ENCODE peak calls at places on chromosomes 7 and 10, in nine cellular contexts. E, T, N, G, L, V, B, R and Q are unnamed samples. For H3K4me1, the result is how much of the 10 kb centered on the place peaks cover.

GRCh38 chr10:9299966-9300365 is 1245.5 kb downstream of the GATA3 start:
- DNase-seq in E (no peak), T (no peak), N (no peak), G (no peak), L (no peak), V (no peak), B (no peak), R (no peak), Q (no peak)

GRCh38 chr7:80699656-80700318 is 61.3 kb downstream of the CD36 start:
- DNase-seq in E (peak), T (no peak), N (no peak), G (no peak), L (no peak), V (no peak), B (no peak), R (no peak), Q (no peak)

GRCh38 chr7:94212160-94212559 is 182.5 kb upstream of the COL1A2 start:
- DNase-seq in E (no peak), T (no peak), N (no peak), G (no peak), L (no peak), V (no peak), B (no peak), R (no peak), Q (no peak)

GRCh38 chr10:29304259-29305030 is 15.6 kb downstream of the LYZL1 start:
- DNase-seq in E (peak), T (peak), N (peak), G (no peak), L (peak), V (peak), B (peak), R (no peak), Q (peak)

GRCh38 chr10:99555371-99556224 is 22.9 kb downstream of the NKX2-3 start:
- DNase-seq in E (no peak), T (no peak), N (no peak), G (no peak), L (no peak), V (no peak), B (no peak), R (no peak), Q (no peak)

GRCh38 chr10:88361995-88362540 is 221.1 kb downstream of the RNLS start:
- DNase-seq in E (no peak), T (no peak), N (no peak), G (no peak), L (no peak), V (no peak), B (no peak), R (no peak), Q (no peak)

GRCh38 chr7:55124989-55125875 is 106.4 kb downstream of the EGFR start:
- DNase-seq in E (no peak), T (peak), N (no peak), G (no peak), L (peak), V (no peak), B (no peak), R (no peak), Q (no peak)

GRCh38 chr10:62769574-62770242 is 34.8 kb upstream of the ADO start:
- DNase-seq in E (no peak), T (no peak), N (no peak), G (no peak), L (no peak), V (peak), B (no peak), R (no peak), Q (no peak)

GRCh38 chr10:49178489-49179471 is 9.4 kb downstream of the TMEM273 start:
- DNase-seq in E (no peak), T (no peak), N (no peak), G (no peak), L (no peak), V (no peak), B (no peak), R (no peak), Q (no peak)

GRCh38 chr7:155315977-155316376 is 18.3 kb downstream of the INSIG1 start:
- DNase-seq in E (no peak), T (no peak), N (no peak), G (no peak), L (no peak), V (no peak), B (no peak), R (no peak), Q (no peak)

GRCh38 chr7:74288034-74288881 is 949 bp upstream of the CLIP2 start:
- DNase-seq in E (no peak), T (no peak), N (no peak), G (no peak), L (no peak), V (no peak), B (no peak), R (no peak), Q (no peak)

GRCh38 chr7:112238852-112239610 is 32.5 kb downstream of the ZNF277 start:
- DNase-seq in E (no peak), T (no peak), N (peak), G (no peak), L (no peak), V (no peak), B (no peak), R (peak), Q (no peak)

GRCh38 chr7:84455788-84456187 is 261.2 kb upstream of the SEMA3A start:
- DNase-seq in E (peak), T (no peak), N (no peak), G (no peak), L (no peak), V (no peak), B (no peak), R (no peak), Q (no peak)

GRCh38 chr10:44995581-44995913 is 5.2 kb upstream of the ZNF22 start:
- DNase-seq in E (no peak), T (no peak), N (no peak), G (no peak), L (peak), V (no peak), B (no peak), R (no peak), Q (peak)

GRCh38 chr7:95470452-95470851 is 15.3 kb upstream of the ASB4 start:
- DNase-seq in E (peak), T (no peak), N (no peak), G (no peak), L (no peak), V (no peak), B (no peak), R (no peak), Q (peak)

GRCh38 chr10:124227306-124228016 is 134.1 kb upstream of the CHST15 start:
- DNase-seq in E (no peak), T (no peak), N (no peak), G (no peak), L (no peak), V (no peak), B (no peak), R (no peak), Q (no peak)

GRCh38 chr10:99276848-99277486 is 41.3 kb upstream of the HPSE2 start:
- DNase-seq in E (peak), T (no peak), N (no peak), G (no peak), L (no peak), V (no peak), B (no peak), R (no peak), Q (no peak)

GRCh38 chr7:113015038-113015645 is 71.5 kb downstream of the GPR85 start:
- DNase-seq in E (peak), T (no peak), N (no peak), G (no peak), L (no peak), V (no peak), B (no peak), R (no peak), Q (no peak)

GRCh38 chr10:12156367-12157123 is 27.1 kb downstream of the SEC61A2 start:
- DNase-seq in E (no peak), T (no peak), N (peak), G (no peak), L (no peak), V (no peak), B (no peak), R (no peak), Q (no peak)

GRCh38 chr10:5835446-5836095 is 22.3 kb upstream of the GDI2 start:
- DNase-seq in E (no peak), T (no peak), N (no peak), G (no peak), L (no peak), V (no peak), B (no peak), R (no peak), Q (no peak)

GRCh38 chr7:139657749-139658148 is 120.0 kb downstream of the HIPK2 start:
- DNase-seq in E (no peak), T (no peak), N (no peak), G (no peak), L (no peak), V (no peak), B (no peak), R (no peak), Q (no peak)

GRCh38 chr10:126104767-126105166 is 208.4 kb downstream of the FANK1 start:
- DNase-seq in E (no peak), T (peak), N (no peak), G (no peak), L (no peak), V (no peak), B (peak), R (no peak), Q (peak)

GRCh38 chr10:8502611-8503010 is 448.1 kb downstream of the GATA3 start:
- DNase-seq in E (no peak), T (no peak), N (no peak), G (no peak), L (no peak), V (no peak), B (no peak), R (no peak), Q (no peak)

GRCh38 chr10:75334720-75335119 is 66.8 kb downstream of the ZNF503 start:
- DNase-seq in E (no peak), T (no peak), N (no peak), G (no peak), L (no peak), V (no peak), B (no peak), R (no peak), Q (no peak)

GRCh38 chr7:18572885-18573284 is 77.3 kb downstream of the HDAC9 start:
- DNase-seq in E (no peak), T (no peak), N (no peak), G (no peak), L (no peak), V (no peak), B (no peak), R (no peak), Q (no peak)

GRCh38 chr7:43291789-43292188 is 179.3 kb downstream of the HECW1 start:
- DNase-seq in E (no peak), T (no peak), N (no peak), G (no peak), L (no peak), V (no peak), B (no peak), R (no peak), Q (no peak)

GRCh38 chr10:27155073-27155754 is at the start of gene MASTL:
- DNase-seq in E (peak), T (peak), N (peak), G (peak), L (peak), V (peak), B (peak), R (peak), Q (peak)
- TF ChIP-seq POLR2A in E (peak), T (peak), N (peak), G (peak), L (peak), V (peak), B (peak), R (no peak), Q (peak)

GRCh38 chr10:4766449-4766848 is 59.6 kb upstream of the AKR1E2 start:
- DNase-seq in E (no peak), T (no peak), N (no peak), G (no peak), L (no peak), V (no peak), B (no peak), R (no peak), Q (no peak)

GRCh38 chr10:4765428-4765827 is 60.6 kb upstream of the AKR1E2 start:
- DNase-seq in E (peak), T (no peak), N (no peak), G (no peak), L (no peak), V (no peak), B (no peak), R (no peak), Q (no peak)

GRCh38 chr10:4767033-4767814 is 58.8 kb upstream of the AKR1E2 start:
- DNase-seq in E (peak), T (no peak), N (no peak), G (no peak), L (no peak), V (peak), B (peak), R (no peak), Q (peak)

GRCh38 chr10:4763513-4763912 is 62.5 kb upstream of the AKR1E2 start:
- DNase-seq in E (no peak), T (no peak), N (no peak), G (no peak), L (no peak), V (no peak), B (no peak), R (no peak), Q (no peak)

GRCh38 chr10:4763960-4764428 is 62.0 kb upstream of the AKR1E2 start:
- DNase-seq in E (peak), T (no peak), N (no peak), G (no peak), L (no peak), V (no peak), B (no peak), R (no peak), Q (no peak)
- H3K4me1 ChIP-seq in E (half or more), T (under half), N (under half), G (under half), L (under half), V (under half), B (under half), R (under half), Q (under half)

GRCh38 chr10:68901106-68901927 is at the start of gene DDX50:
- DNase-seq in E (peak), T (peak), N (peak), G (peak), L (peak), V (peak), B (peak), R (peak), Q (peak)
- TF ChIP-seq POLR2A in E (peak), T (peak), N (peak), G (no peak), L (peak), V (peak), B (peak), R (no peak), Q (peak)

GRCh38 chr7:919924-920341 is 34.5 kb downstream of the ADAP1 start:
- DNase-seq in E (no peak), T (peak), N (peak), G (peak), L (no peak), V (peak), B (no peak), R (peak), Q (peak)
- H3K4me1 ChIP-seq in E (under half), T (under half), N (under half), G (under half), L (under half), V (under half), B (half or more), R (under half), Q (under half)